ENCODE peak calls at places on chromosomes 12 and 14, in five cellular contexts. Y is stomach, I is A549, R is ovary, B is transverse colon. E is an unnamed sample.

GRCh38 chr12:104457746-104458644 is 1.2 kb downstream of the CHST11 start:
- DNase-seq in R (peak), Y (peak), I (peak), B (peak), E (peak)

GRCh38 chr14:92122351-92122677 is 545 bp downstream of the CPSF2 start:
- DNase-seq in I (peak), Y (no peak), B (peak), R (no peak), E (peak)

GRCh38 chr12:96335270-96335669 is 65.0 kb downstream of the CDK17 start:
- DNase-seq in I (no peak), R (no peak), B (no peak), Y (no peak), E (no peak)

GRCh38 chr14:53411110-53411509 is 258.0 kb upstream of the DDHD1 start:
- DNase-seq in I (no peak), B (no peak), R (no peak), Y (no peak), E (no peak)

GRCh38 chr14:101716077-101716950 is 45.2 kb upstream of the PPP2R5C start:
- DNase-seq in B (no peak), Y (peak), R (no peak), I (no peak), E (no peak)

GRCh38 chr14:96793547-96793946 is 3.6 kb upstream of the VRK1 start:
- DNase-seq in B (no peak), I (no peak), R (no peak), Y (no peak), E (no peak)

GRCh38 chr12:71731439-71732356 is 23.0 kb upstream of the RAB21 start:
- DNase-seq in B (no peak), I (no peak), R (no peak), Y (no peak), E (no peak)

GRCh38 chr14:36750244-36750643 is 88.6 kb downstream of the PAX9 start:
- DNase-seq in Y (no peak), R (no peak), I (no peak), B (no peak), E (no peak)

GRCh38 chr14:103846569-103847438 is 571 bp downstream of the PPP1R13B start:
- DNase-seq in R (peak), B (peak), Y (peak), I (no peak), E (no peak)

GRCh38 chr12:123223241-123223668 is 9.7 kb downstream of the MPHOSPH9 start:
- DNase-seq in I (no peak), R (no peak), Y (no peak), B (peak), E (no peak)

GRCh38 chr14:55094630-55095157 is 34.4 kb upstream of the LGALS3 start:
- DNase-seq in B (no peak), R (no peak), Y (no peak), I (no peak), E (no peak)

GRCh38 chr14:80116157-80116556 is 95.1 kb downstream of the DIO2 start:
- DNase-seq in I (no peak), R (no peak), B (no peak), Y (no peak), E (no peak)

GRCh38 chr14:73696466-73697390 is 17.5 kb downstream of the PNMA1 start:
- DNase-seq in B (no peak), Y (no peak), I (peak), R (no peak), E (peak)

GRCh38 chr14:92660571-92660970 is 87.9 kb downstream of the LGMN start:
- DNase-seq in R (no peak), I (no peak), B (no peak), Y (no peak), E (no peak)

GRCh38 chr12:111406474-111407370 is 999 bp downstream of the SH2B3 start:
- DNase-seq in R (peak), I (no peak), B (no peak), Y (no peak), E (peak)

GRCh38 chr12:65334534-65334933 is 56.1 kb downstream of the MSRB3 start:
- DNase-seq in B (no peak), R (no peak), I (no peak), Y (no peak), E (no peak)

GRCh38 chr14:24329736-24330135 is 5.1 kb downstream of the ADCY4 start:
- DNase-seq in I (no peak), B (peak), R (no peak), Y (peak), E (peak)

GRCh38 chr14:54683882-54684794 is 117.2 kb downstream of the SAMD4A start:
- DNase-seq in Y (no peak), R (no peak), I (no peak), B (peak), E (no peak)

GRCh38 chr14:89544636-89545301 is 127.7 kb upstream of the FOXN3 start:
- DNase-seq in B (no peak), I (no peak), Y (no peak), R (no peak), E (no peak)

GRCh38 chr14:72559669-72560068 is 334.2 kb downstream of the DPF3 start:
- DNase-seq in R (no peak), Y (no peak), B (no peak), I (no peak), E (no peak)

GRCh38 chr14:79852975-79853374 is 358.3 kb downstream of the DIO2 start:
- DNase-seq in B (no peak), I (no peak), R (no peak), Y (no peak), E (no peak)

GRCh38 chr12:46556820-46557524 is 184.4 kb upstream of the SLC38A2 start:
- DNase-seq in R (no peak), B (no peak), Y (no peak), I (peak), E (no peak)

GRCh38 chr14:105145381-105146180 is 23.0 kb downstream of the JAG2 start:
- DNase-seq in R (no peak), Y (no peak), I (no peak), B (no peak), E (no peak)

DNA sequence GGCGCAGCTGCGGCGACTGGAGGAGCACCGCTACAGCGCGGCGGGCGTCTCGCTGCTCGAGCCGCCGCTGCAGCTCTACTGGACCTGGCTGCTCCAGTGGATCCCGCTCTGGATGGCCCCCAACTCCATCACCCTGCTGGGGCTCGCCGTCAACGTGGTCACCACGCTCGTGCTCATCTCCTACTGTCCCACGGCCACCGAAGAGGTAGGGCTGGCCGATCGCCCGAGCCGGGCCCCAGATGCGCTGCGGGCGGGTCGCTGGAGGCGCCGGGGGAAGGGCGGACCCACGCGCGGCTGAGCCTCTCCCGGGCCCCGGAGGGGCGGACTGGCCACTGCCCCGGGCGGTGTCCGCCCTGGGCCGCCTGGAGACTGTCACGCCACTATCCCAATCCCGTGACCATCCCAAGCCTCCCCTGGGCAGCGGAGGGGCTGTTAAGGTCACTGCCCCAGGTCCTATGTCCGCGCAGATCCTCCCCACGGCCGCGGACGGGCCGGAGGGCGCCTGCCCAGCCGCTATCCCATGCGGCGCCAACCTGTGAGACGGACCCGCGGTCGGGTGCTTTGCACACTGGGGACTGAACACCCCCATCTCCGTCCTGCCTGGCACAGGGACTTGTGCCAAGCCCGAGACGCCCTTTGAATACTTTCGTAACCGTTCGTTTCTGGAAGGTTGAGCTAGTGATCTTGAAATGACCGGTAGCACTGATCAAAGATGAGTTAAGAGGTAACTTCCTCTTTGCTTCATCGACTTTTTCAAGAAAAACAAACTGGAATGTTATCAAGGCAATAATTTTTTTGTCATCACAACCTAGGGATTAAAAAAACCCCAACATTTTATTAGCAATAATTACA is 716 bp downstream of the CHPT1 start:
- DNase-seq in I (peak), Y (peak), B (peak), R (peak), E (peak)
- TF ChIP-seq POLR2A in I (no peak), Y (no peak), B (peak), R (no peak), E (peak)

GRCh38 chr12:54286042-54286931 is 5.8 kb downstream of the HNRNPA1 start:
- DNase-seq in Y (no peak), I (no peak), R (no peak), B (no peak), E (peak)

GRCh38 chr12:54285150-54286041 is 4.9 kb downstream of the HNRNPA1 start:
- DNase-seq in R (no peak), I (no peak), Y (no peak), B (no peak), E (no peak)

GRCh38 chr12:54292083-54292930 is 8.5 kb downstream of the NFE2 start:
- DNase-seq in R (no peak), B (no peak), Y (no peak), I (no peak), E (no peak)

GRCh38 chr12:54282949-54283593 is 2.5 kb downstream of the HNRNPA1 start:
- DNase-seq in R (no peak), I (no peak), B (peak), Y (no peak), E (peak)

DNA sequence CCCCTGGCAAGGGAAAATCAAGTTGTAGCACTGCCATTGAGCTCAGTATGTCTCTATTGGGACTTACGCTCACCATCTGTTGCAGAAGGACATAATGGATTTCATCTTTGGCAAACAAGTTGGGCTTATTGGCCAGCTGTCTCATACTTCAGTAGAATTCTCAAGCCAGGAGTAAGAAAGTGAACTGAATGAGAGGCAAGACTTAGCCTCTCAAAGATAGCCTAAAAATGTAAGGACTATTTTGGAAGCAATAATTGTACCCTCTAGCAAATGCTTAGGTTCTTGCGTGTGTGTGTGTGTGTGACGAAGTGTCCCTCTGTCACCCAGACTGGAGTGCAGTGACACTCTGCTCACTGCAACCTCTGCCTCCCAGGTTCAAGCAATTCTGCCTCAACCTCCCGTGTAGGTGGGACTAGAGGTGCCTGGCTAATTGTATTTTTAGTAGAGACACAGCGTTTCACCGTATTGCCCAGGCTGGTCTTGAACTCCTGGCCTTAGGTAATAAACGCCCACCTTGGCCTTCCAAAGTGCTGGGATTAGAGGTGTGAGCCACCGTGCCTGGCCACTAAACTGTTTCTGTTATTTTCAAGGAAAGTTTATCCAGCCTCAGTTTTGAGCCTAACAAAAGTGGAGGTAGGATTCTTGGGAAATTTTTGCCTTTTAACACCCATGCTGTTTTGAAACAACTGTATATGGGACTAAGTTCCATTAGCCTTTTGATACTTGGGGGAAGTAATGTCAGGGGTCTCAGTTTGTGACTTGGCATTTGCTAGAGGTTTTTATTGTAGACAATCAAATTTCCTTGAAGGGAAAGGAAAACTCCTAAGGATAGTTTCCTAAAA is 7.0 kb downstream of the HNRNPA1 start:
- DNase-seq in B (no peak), R (no peak), I (no peak), Y (no peak), E (peak)
- TF ChIP-seq POLR2A in B (no peak), R (no peak), I (no peak), Y (no peak), E (peak)

GRCh38 chr14:22829661-22830328 is at the start of gene MRPL52:
- DNase-seq in B (peak), R (peak), Y (peak), I (peak), E (peak)
- TF ChIP-seq POLR2A in B (peak), R (no peak), Y (no peak), I (peak), E (peak)

GRCh38 chr12:53048033-53048779 is 1.7 kb upstream of the TNS2 start:
- DNase-seq in Y (peak), R (peak), B (peak), I (peak), E (no peak)
- TF ChIP-seq POLR2A in Y (no peak), R (no peak), B (no peak), I (no peak), E (no peak)

DNA sequence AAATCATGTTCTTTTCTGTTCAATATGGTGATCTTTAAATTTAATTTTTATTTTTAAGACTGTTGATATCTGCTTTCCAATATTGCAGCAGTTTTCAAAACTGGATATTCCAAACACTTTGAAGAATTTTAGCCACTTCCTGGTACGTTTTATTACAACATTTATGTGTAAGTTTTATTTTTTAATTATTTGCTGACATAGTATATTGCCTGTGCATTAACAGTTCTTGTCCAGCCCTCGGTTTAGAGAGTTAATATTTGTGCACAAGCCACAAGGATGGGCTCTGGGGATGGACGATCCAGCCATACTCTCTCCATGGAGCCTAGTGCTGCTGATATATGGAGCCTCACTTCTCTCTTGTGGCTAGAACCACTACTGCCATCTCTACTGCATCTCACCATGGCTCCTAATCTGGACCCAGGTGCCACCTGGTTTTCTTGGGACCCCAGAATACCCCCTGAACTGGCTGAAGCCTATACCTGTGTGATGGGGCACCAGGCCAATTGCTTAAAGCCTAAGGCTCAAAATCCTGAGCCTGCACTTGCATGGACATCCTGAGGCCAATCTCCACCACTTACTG is 262.5 kb downstream of the RASSF9 start:
- DNase-seq in R (no peak), B (no peak), I (no peak), Y (no peak), E (no peak)
- TF ChIP-seq POLR2A in R (no peak), B (no peak), I (no peak), Y (no peak), E (no peak)

E was measured in erythroblast.